ENCODE peak calls at places on chromosomes 12 and 14, in four cellular contexts. One of them, this sample, is unnamed.

GRCh38 chr14:90599339-90599738 is 202.5 kb downstream of the CALM1 start:
- DNase-seq in K562: no peak
- DNase-seq in HepG2: no peak
- DNase-seq in GM12878: no peak
- DNase-seq in this sample: no peak

GRCh38 chr12:26740991-26741390 is 92.0 kb downstream of the ITPR2 start:
- DNase-seq in K562: no peak
- DNase-seq in HepG2: no peak
- DNase-seq in GM12878: no peak
- DNase-seq in this sample: no peak

GRCh38 chr12:29054790-29055663 is 94.1 kb upstream of the FAR2 start:
- DNase-seq in K562: no peak
- DNase-seq in HepG2: no peak
- DNase-seq in GM12878: no peak
- DNase-seq in this sample: no peak

GRCh38 chr12:1173806-1174617 is 183.0 kb downstream of the ERC1 start:
- DNase-seq in K562: no peak
- DNase-seq in HepG2: no peak
- DNase-seq in GM12878: no peak
- DNase-seq in this sample: no peak

GRCh38 chr12:25435431-25435830 is 117.7 kb downstream of the LMNTD1 start:
- DNase-seq in K562: no peak
- DNase-seq in HepG2: no peak
- DNase-seq in GM12878: no peak
- DNase-seq in this sample: no peak

GRCh38 chr12:50785406-50785805 is 21.5 kb downstream of the ATF1 start:
- DNase-seq in K562: no peak
- DNase-seq in HepG2: no peak
- DNase-seq in GM12878: no peak
- DNase-seq in this sample: no peak

GRCh38 chr12:12812163-12812562 is 983 bp upstream of the DDX47 start:
- DNase-seq in K562: no peak
- DNase-seq in HepG2: no peak
- DNase-seq in GM12878: no peak
- DNase-seq in this sample: no peak

GRCh38 chr14:63677891-63678379 is 36.3 kb upstream of the WDR89 start:
- DNase-seq in K562: no peak
- DNase-seq in HepG2: no peak
- DNase-seq in GM12878: no peak
- DNase-seq in this sample: no peak

GRCh38 chr12:70741266-70741665 is 104.0 kb upstream of the PTPRB start:
- DNase-seq in K562: no peak
- DNase-seq in HepG2: no peak
- DNase-seq in GM12878: no peak
- DNase-seq in this sample: no peak

GRCh38 chr12:53190108-53190729 is 9.5 kb upstream of the CSAD start:
- DNase-seq in K562: peak
- DNase-seq in HepG2: peak
- DNase-seq in GM12878: no peak
- DNase-seq in this sample: peak

GRCh38 chr12:5956987-5957386 is 11.9 kb upstream of the ANO2 start:
- DNase-seq in K562: no peak
- DNase-seq in HepG2: no peak
- DNase-seq in GM12878: no peak
- DNase-seq in this sample: no peak

GRCh38 chr14:81450100-81450531 is 50.0 kb upstream of the STON2 start:
- DNase-seq in K562: no peak
- DNase-seq in HepG2: no peak
- DNase-seq in GM12878: no peak
- DNase-seq in this sample: peak

GRCh38 chr14:104099096-104100041 is 13.9 kb downstream of the ASPG start:
- DNase-seq in K562: no peak
- DNase-seq in HepG2: no peak
- DNase-seq in GM12878: no peak
- DNase-seq in this sample: no peak

GRCh38 chr14:53412819-53413664 is 259.9 kb upstream of the DDHD1 start:
- DNase-seq in K562: no peak
- DNase-seq in HepG2: peak
- DNase-seq in GM12878: no peak
- DNase-seq in this sample: no peak

GRCh38 chr14:75234173-75234855 is 44.3 kb upstream of the FOS start:
- DNase-seq in K562: peak
- DNase-seq in HepG2: peak
- DNase-seq in GM12878: no peak
- DNase-seq in this sample: no peak

GRCh38 chr14:91326514-91326832 is 82.0 kb upstream of the GPR68 start:
- DNase-seq in K562: peak
- DNase-seq in HepG2: no peak
- DNase-seq in GM12878: no peak
- DNase-seq in this sample: no peak

GRCh38 chr12:48853228-48853688 is 1.3 kb upstream of the DDX23 start:
- DNase-seq in K562: peak
- DNase-seq in HepG2: peak
- DNase-seq in GM12878: peak
- DNase-seq in this sample: peak

GRCh38 chr12:60335765-60336164 is 739.9 kb downstream of the SLC16A7 start:
- DNase-seq in K562: no peak
- DNase-seq in HepG2: no peak
- DNase-seq in GM12878: no peak
- DNase-seq in this sample: no peak

GRCh38 chr12:130161261-130162231 is 718 bp upstream of the FZD10 start:
- DNase-seq in K562: no peak
- DNase-seq in HepG2: no peak
- DNase-seq in GM12878: no peak
- DNase-seq in this sample: peak

GRCh38 chr12:69069479-69069878 is 136.5 kb upstream of the CPM start:
- DNase-seq in K562: no peak
- DNase-seq in HepG2: no peak
- DNase-seq in GM12878: no peak
- DNase-seq in this sample: no peak

GRCh38 chr12:915090-915489 is 34.4 kb downstream of the RAD52 start:
- DNase-seq in K562: no peak
- DNase-seq in HepG2: no peak
- DNase-seq in GM12878: no peak
- DNase-seq in this sample: no peak

GRCh38 chr12:90659060-90659459 is 295.9 kb downstream of the CCER1 start:
- DNase-seq in K562: no peak
- DNase-seq in HepG2: no peak
- DNase-seq in GM12878: no peak
- DNase-seq in this sample: no peak

GRCh38 chr14:106222736-106223135 is 696.4 kb downstream of the TMEM121 start:
- DNase-seq in K562: no peak
- DNase-seq in HepG2: no peak
- DNase-seq in GM12878: no peak
- DNase-seq in this sample: no peak

DNA sequence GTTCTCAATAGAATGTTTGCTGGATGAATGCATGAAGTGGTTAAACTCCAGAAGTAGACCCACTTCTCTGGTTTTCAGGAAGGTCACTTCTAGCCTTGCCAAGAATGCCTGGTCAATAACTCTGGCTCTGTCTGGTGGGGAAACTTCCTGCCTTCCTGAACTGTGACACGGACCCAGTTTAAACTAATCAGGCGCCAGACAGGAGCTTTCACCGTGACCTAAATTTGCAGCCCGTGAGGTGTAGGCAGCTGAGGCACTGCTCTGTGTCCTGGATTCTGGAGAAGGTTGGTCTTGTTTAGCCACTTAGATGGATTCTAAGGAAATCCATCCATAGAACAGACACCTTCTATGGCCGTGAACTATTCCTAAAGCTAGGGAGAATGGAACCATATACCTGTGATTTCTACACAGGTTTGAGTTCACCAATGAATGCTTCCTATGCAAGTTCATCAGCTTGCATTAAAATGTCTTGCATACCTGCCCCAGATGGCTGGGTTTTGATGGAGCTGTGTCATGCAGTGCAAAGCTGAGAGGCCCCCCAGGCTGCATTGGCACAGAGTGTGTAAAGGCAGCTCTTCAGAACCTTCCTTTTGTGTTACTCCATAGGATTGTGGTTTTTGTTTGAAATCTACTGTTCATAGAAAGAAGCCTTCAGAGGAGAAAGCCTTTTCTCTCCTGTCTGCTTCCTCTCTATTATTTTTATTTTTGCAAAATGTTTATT is 4.4 kb downstream of the CHST11 start:
- DNase-seq in K562: peak
- DNase-seq in HepG2: no peak
- DNase-seq in GM12878: no peak
- DNase-seq in this sample: no peak
- TF ChIP-seq ETV6 in K562: no peak
- TF ChIP-seq ETV6 in HepG2: no peak
- TF ChIP-seq ETV6 in GM12878: no peak
- TF ChIP-seq ETV6 in this sample: no peak

DNA sequence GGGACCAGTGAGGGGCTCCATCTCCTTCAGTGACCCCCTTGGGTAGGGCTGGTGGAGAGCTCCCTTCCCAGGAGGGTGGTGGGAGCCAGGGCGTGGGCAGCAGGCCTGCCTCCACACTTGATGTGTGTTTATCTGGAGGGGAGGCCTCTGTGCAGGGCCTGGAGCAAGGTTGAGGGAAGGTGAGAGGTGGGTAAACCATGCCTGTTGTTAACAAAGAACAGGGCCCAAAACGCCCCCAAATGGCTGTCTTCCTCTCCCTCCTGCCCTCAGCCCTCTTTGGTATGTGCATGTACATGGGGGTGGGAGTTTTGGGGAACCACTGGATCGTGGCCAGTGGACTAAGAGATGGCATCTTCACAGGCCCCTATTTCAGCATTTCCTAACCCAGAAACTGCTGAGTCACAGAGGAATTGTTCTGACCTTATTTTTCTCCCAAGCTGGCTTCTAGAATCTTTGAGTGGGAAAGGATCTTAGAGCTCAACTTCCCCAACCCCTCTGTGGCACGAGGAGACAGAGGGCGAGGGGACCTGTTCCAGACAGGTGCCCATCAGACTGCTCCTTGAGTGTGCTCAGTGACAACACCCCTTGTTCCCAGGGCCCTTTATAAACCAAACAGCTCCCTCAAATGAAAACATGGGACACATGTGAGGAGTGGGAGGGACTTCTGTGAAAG is 3.6 kb downstream of the SLC48A1 start:
- DNase-seq in K562: peak
- DNase-seq in HepG2: no peak
- DNase-seq in GM12878: no peak
- DNase-seq in this sample: no peak
- TF ChIP-seq ESRRA in K562: no peak
- TF ChIP-seq ESRRA in HepG2: no peak
- TF ChIP-seq ESRRA in GM12878: no peak
- TF ChIP-seq ESRRA in this sample: no peak

GRCh38 chr12:4106617-4107016 is 166.9 kb upstream of the CCND2 start:
- DNase-seq in K562: no peak
- DNase-seq in HepG2: no peak
- DNase-seq in GM12878: no peak
- DNase-seq in this sample: no peak
- TF ChIP-seq TCF7 in K562: no peak
- TF ChIP-seq TCF7 in HepG2: no peak
- TF ChIP-seq TCF7 in GM12878: no peak
- TF ChIP-seq TCF7 in this sample: no peak

DNA sequence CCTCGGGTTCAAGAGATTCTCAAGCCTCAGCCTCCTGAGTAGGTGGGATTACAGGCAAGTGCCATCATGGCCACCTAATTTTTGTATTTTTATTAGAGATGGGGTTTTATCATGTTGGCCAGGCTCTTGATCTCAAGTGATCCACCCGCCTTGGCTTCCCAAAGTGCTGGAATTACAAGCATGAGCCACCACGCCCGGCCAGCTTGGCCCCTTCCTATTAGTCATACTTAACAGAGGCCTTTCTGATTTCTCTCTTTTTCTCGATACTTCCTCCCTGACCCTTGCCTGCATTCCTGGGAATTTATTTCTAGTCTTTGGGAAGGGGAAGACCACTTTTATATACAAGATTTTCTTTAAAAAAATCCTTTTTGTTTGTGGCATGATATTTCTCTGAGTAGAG is 31.8 kb downstream of the KLRD1 start:
- DNase-seq in K562: no peak
- DNase-seq in HepG2: no peak
- DNase-seq in GM12878: no peak
- DNase-seq in this sample: no peak
- TF ChIP-seq ETV6 in K562: no peak
- TF ChIP-seq ETV6 in HepG2: no peak
- TF ChIP-seq ETV6 in GM12878: no peak
- TF ChIP-seq ETV6 in this sample: no peak

GRCh38 chr12:120639771-120640721 is at the start of gene CABP1:
- DNase-seq in K562: peak
- DNase-seq in HepG2: peak
- DNase-seq in GM12878: no peak
- DNase-seq in this sample: peak
- TF ChIP-seq ESRRA in K562: no peak
- TF ChIP-seq ESRRA in HepG2: no peak
- TF ChIP-seq ESRRA in GM12878: no peak
- TF ChIP-seq ESRRA in this sample: no peak

DNA sequence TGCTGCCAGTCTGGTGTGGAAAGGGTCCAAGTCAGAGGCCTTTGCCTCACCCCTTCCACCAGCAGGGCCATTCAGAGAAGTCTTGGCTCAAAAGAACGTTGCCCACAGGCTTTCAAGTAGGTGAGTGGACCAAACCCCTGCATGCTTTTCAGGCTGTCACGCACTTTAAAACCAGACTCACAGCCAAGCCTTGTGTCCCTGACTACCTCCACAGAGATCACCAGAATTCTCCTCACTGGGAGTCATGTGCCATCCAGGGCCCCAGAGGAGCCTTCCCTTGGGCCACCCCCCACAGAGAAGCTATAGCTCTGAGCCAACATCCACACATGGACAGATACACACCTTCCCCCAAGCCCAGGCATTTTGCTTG is 283.1 kb downstream of the DPF3 start:
- DNase-seq in K562: no peak
- DNase-seq in HepG2: no peak
- DNase-seq in GM12878: no peak
- DNase-seq in this sample: no peak
- TF ChIP-seq TCF7 in K562: no peak
- TF ChIP-seq TCF7 in HepG2: no peak
- TF ChIP-seq TCF7 in GM12878: no peak
- TF ChIP-seq TCF7 in this sample: no peak

GRCh38 chr12:15801770-15802393 is 12.7 kb upstream of the EPS8 start:
- DNase-seq in K562: no peak
- DNase-seq in HepG2: no peak
- DNase-seq in GM12878: no peak
- DNase-seq in this sample: no peak
- TF ChIP-seq ETV6 in K562: no peak
- TF ChIP-seq ETV6 in HepG2: no peak
- TF ChIP-seq ETV6 in GM12878: no peak
- TF ChIP-seq ETV6 in this sample: no peak